ENCODE peak calls at places on chromosomes 3 and 15, in seven cellular contexts. Z, C, E, N, X, A and Q are unnamed samples.

GRCh38 chr3:13189639-13190375 is 116.6 kb upstream of the IQSEC1 start:
- DNase-seq in E (no peak), Z (no peak), C (no peak), X (no peak), A (peak; percentile 90), N (no peak), Q (no peak)

GRCh38 chr15:100572362-100572983 is 29.5 kb downstream of the LINS1 start:
- DNase-seq in E (no peak), Z (peak; percentile 4), X (no peak), N (no peak), A (peak; percentile 32), C (no peak), Q (no peak)

GRCh38 chr3:168121175-168121853 is 25.6 kb upstream of the GOLIM4 start:
- DNase-seq in Z (no peak), N (no peak), E (no peak), A (no peak), X (no peak), C (no peak), Q (no peak)

GRCh38 chr15:69958494-69959134 is 139.1 kb downstream of the TLE3 start:
- DNase-seq in X (no peak), C (no peak), N (no peak), A (no peak), E (peak; percentile 13), Z (peak; percentile 78), Q (no peak)

GRCh38 chr3:175155172-175155571 is 296.0 kb downstream of the NAALADL2 start:
- DNase-seq in N (no peak), E (no peak), Z (peak; percentile 2), X (no peak), A (no peak), C (no peak), Q (no peak)

GRCh38 chr3:124792341-124793034 is 62.2 kb downstream of the UMPS start:
- DNase-seq in Z (no peak), N (no peak), A (no peak), E (no peak), X (no peak), C (no peak), Q (no peak)

GRCh38 chr15:100902436-100903190 is 16.5 kb upstream of the LRRK1 start:
- DNase-seq in N (no peak), X (peak; percentile 90), E (peak; percentile 94), A (peak; percentile 52), C (no peak), Z (no peak), Q (peak; percentile 37)

GRCh38 chr3:25532763-25533162 is 104.7 kb downstream of the RARB start:
- DNase-seq in E (no peak), A (peak; percentile 62), N (no peak), C (no peak), X (no peak), Z (peak; percentile 64), Q (no peak)

GRCh38 chr15:69636516-69636915 is 183.9 kb downstream of the RPLP1 start:
- DNase-seq in E (no peak), N (no peak), X (no peak), Z (no peak), C (no peak), A (no peak), Q (no peak)

GRCh38 chr3:114711321-114711891 is 417.6 kb downstream of the TIGIT start:
- DNase-seq in E (no peak), C (no peak), N (no peak), A (no peak), X (no peak), Z (no peak), Q (no peak)

GRCh38 chr15:82731527-82731926 is 21.9 kb upstream of the AP3B2 start:
- DNase-seq in A (no peak), Z (no peak), N (no peak), X (no peak), C (no peak), E (no peak), Q (no peak)

GRCh38 chr3:149016669-149017541 is 25.6 kb downstream of the GYG1 start:
- DNase-seq in A (no peak), Z (no peak), C (no peak), E (no peak), X (no peak), N (no peak), Q (peak; percentile 94)

GRCh38 chr3:44995142-44995770 is 19.2 kb downstream of the EXOSC7 start:
- DNase-seq in C (no peak), X (no peak), E (no peak), Z (no peak), A (no peak), N (no peak), Q (no peak)

GRCh38 chr15:37061996-37062395 is 38.4 kb downstream of the MEIS2 start:
- DNase-seq in A (no peak), Z (no peak), E (no peak), N (no peak), X (no peak), C (no peak), Q (no peak)

GRCh38 chr3:149936812-149937230 is 33.9 kb downstream of the PFN2 start:
- DNase-seq in A (peak; percentile 54), N (peak; percentile 59), C (peak; percentile 58), X (no peak), Z (peak; percentile 94), E (no peak), Q (no peak)

GRCh38 chr3:10519236-10519635 is 13.8 kb upstream of the ATP2B2 start:
- DNase-seq in N (peak; percentile 19), X (no peak), Z (no peak), A (no peak), C (no peak), E (peak; percentile 56), Q (no peak)

GRCh38 chr3:178699810-178700209 is 163.6 kb downstream of the KCNMB2 start:
- DNase-seq in A (no peak), E (no peak), X (peak; percentile 22), Z (no peak), N (no peak), C (no peak), Q (no peak)

GRCh38 chr15:77599899-77600298 is 32.8 kb downstream of the LINGO1 start:
- DNase-seq in N (no peak), X (no peak), C (peak; percentile 87), Z (peak; percentile 75), A (peak; percentile 79), E (no peak), Q (no peak)

GRCh38 chr3:130821821-130822220 is 72.1 kb upstream of the ATP2C1 start:
- DNase-seq in E (no peak), A (no peak), Z (no peak), X (no peak), N (no peak), C (no peak), Q (no peak)

GRCh38 chr3:46276497-46277099 is 34.3 kb downstream of the CCR3 start:
- DNase-seq in A (peak; percentile 73), N (peak; percentile 86), Z (peak; percentile 68), C (peak; percentile 58), X (peak; percentile 27), E (peak; percentile 90), Q (no peak)

GRCh38 chr3:179068779-179069530 is 2.7 kb downstream of the ZMAT3 start:
- DNase-seq in N (no peak), X (no peak), A (peak; percentile 50), E (no peak), Z (peak; percentile 50), C (peak; percentile 17), Q (no peak)

GRCh38 chr15:55740479-55740878 is 2.5 kb downstream of the PRTG start:
- DNase-seq in E (no peak), C (no peak), A (no peak), N (no peak), Z (no peak), X (no peak), Q (no peak)
- H3K4me3 ChIP-seq in E (no peak overlapping the region), C (peak overlapping the region; percentile 99), A (no peak overlapping the region), N (no peak overlapping the region), Z (no peak overlapping the region), X (peak overlapping the region; percentile 5), Q (no peak overlapping the region)

DNA sequence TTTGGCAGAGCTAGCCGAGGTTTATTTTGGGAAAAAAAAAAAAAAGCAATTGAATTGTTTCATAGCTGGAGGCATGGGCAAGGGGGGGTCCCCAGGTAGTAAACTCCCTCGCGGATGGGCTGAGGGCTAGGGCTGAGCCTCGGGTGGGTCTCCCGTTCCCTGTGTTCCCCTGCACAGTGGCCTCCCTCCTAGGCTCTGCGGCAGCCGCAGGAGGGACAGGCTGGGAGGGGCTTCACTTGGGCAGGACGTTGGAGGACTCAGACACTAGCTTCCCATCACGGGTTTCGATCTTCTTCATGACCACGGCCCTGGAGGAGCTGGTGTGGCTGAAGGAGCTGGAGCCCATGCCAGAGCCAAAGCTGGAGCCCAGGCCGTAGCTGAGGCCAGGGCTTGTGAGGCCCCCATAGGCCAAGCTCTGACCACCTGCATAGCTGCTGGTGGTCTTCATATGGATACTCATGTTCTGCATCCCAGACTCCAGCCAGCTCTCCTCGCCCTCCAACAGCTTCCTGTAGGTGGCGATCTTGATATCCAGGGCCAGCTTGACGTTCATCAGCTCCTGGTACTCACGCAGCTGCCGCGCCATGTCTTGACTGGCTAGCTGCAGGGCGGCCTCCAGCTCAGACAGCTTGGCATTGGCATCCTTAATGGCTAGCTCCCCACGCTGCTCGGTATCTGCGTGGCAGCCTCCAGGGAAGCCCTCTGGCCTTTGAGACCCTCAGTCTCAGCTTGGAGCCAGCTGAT is 64.0 kb upstream of the CDAN1 start:
- DNase-seq in X (no peak), Z (peak; percentile 65), C (peak; percentile 3), E (no peak), A (peak; percentile 21), N (no peak), Q (no peak)
- TF ChIP-seq CTCF in X (no peak), Z (peak; percentile 82), C (no peak), E (no peak), A (peak; percentile 37), N (no peak), Q (no peak)

GRCh38 chr3:191431160-191431822 is 29.7 kb upstream of the PYDC2 start:
- DNase-seq in N (no peak), C (no peak), E (no peak), X (no peak), Z (no peak), A (no peak), Q (no peak)
- H3K4me3 ChIP-seq in N (no peak overlapping the region), C (no peak overlapping the region), E (no peak overlapping the region), X (no peak overlapping the region), Z (no peak overlapping the region), A (no peak overlapping the region), Q (no peak overlapping the region)

DNA sequence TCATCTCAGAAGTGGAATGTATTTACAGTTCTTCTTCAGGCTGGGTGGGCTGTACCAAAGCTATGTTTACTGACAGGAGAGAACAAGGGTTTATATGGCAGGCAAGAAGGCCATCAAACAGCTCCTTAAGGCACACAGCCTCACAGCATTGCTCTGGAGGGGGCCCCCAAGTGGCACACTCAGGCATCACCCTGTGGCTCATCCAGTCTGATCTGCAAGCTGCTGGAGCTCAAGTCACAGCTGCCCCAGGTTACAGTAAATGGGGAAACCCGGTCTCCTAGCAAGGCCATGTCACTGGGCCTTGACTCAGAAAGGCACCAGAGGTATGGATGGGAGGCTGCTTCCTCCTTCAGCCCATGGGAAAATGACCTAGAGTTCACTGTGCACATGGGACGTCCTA is 67.4 kb downstream of the TFG start:
- DNase-seq in E (no peak), Z (peak; percentile 52), C (no peak), X (no peak), A (peak; percentile 12), N (no peak), Q (no peak)
- TF ChIP-seq CTCF in E (no peak), Z (peak; percentile 68), C (no peak), X (no peak), A (no peak), N (no peak), Q (no peak)

GRCh38 chr3:64039972-64040733 is 16.9 kb upstream of the PSMD6 start:
- DNase-seq in A (no peak), C (no peak), Z (no peak), E (no peak), N (no peak), X (no peak), Q (no peak)
- H3K4me3 ChIP-seq in A (no peak overlapping the region), C (no peak overlapping the region), Z (no peak overlapping the region), E (no peak overlapping the region), N (no peak overlapping the region), X (no peak overlapping the region), Q (no peak overlapping the region)

GRCh38 chr15:29815705-29816042 is 6.6 kb downstream of the TJP1 start:
- DNase-seq in Z (no peak), C (no peak), E (no peak), N (no peak), A (no peak), X (no peak), Q (no peak)
- TF ChIP-seq CTCF in Z (no peak), C (no peak), E (no peak), N (no peak), A (no peak), X (no peak), Q (no peak)